ENCODE peak calls at places on chromosomes 7 and 10, in four cellular contexts. E, S, H and V are unnamed samples.

GRCh38 chr7:40156988-40157387 is 22.2 kb downstream of the SUGCT start:
- DNase-seq in H (no peak), S (no peak), E (no peak), V (no peak)

GRCh38 chr10:123666318-123667291 is at the start of gene GPR26:
- DNase-seq in H (no peak), S (no peak), E (no peak), V (no peak)

GRCh38 chr10:14782691-14783363 is 8.1 kb upstream of the FAM107B start:
- DNase-seq in S (peak; percentile 37), E (no peak), H (peak; percentile 45), V (no peak)

GRCh38 chr10:32795598-32796183 is 162.3 kb downstream of the ITGB1 start:
- DNase-seq in E (no peak), S (peak; percentile 57), H (peak; percentile 56), V (no peak)

GRCh38 chr10:21184216-21184615 is 287.1 kb upstream of the NEBL start:
- DNase-seq in S (peak; percentile 62), E (no peak), H (peak; percentile 77), V (no peak)

GRCh38 chr7:138892016-138892630 is 89.1 kb downstream of the KIAA1549 start:
- DNase-seq in H (no peak), S (no peak), E (no peak), V (no peak)

GRCh38 chr7:55130554-55131198 is 111.9 kb downstream of the EGFR start:
- DNase-seq in E (no peak), H (peak; percentile 94), S (peak; percentile 73), V (no peak)

GRCh38 chr7:24318326-24318725 is 34.3 kb downstream of the NPY start:
- DNase-seq in S (peak; percentile 7), H (peak; percentile 4), E (no peak), V (no peak)

GRCh38 chr7:2873146-2873545 is 29.0 kb upstream of the GNA12 start:
- DNase-seq in E (no peak), S (peak; percentile 13), H (no peak), V (no peak)

GRCh38 chr7:28355553-28356319 is 56.6 kb upstream of the CREB5 start:
- DNase-seq in E (no peak), H (no peak), S (no peak), V (no peak)

GRCh38 chr7:27166475-27167169 is 1.3 kb upstream of the HOXA9 start:
- DNase-seq in H (no peak), S (no peak), E (no peak), V (no peak)

GRCh38 chr10:4763960-4764428 is 62.0 kb upstream of the AKR1E2 start:
- DNase-seq in E (peak; percentile 77), S (peak; percentile 73), H (peak; percentile 87), V (no peak)

GRCh38 chr7:121079425-121080169 is 91.1 kb downstream of the CPED1 start:
- DNase-seq in H (peak; percentile 62), S (peak; percentile 53), E (no peak), V (no peak)

GRCh38 chr7:46512901-46513431 is 591.9 kb upstream of the IGFBP3 start:
- DNase-seq in S (peak; percentile 14), E (no peak), H (no peak), V (no peak)

GRCh38 chr10:58475322-58476277 is 37.1 kb upstream of the BICC1 start:
- DNase-seq in E (no peak), S (peak; percentile 84), H (peak; percentile 85), V (no peak)

GRCh38 chr7:77331938-77332695 is 84.0 kb downstream of the GSAP start:
- DNase-seq in E (peak; percentile 77), H (peak; percentile 94), S (peak; percentile 95), V (peak; percentile 58)

GRCh38 chr7:71746004-71746403 is 614.1 kb downstream of the GALNT17 start:
- DNase-seq in H (no peak), S (no peak), E (no peak), V (no peak)

DNA sequence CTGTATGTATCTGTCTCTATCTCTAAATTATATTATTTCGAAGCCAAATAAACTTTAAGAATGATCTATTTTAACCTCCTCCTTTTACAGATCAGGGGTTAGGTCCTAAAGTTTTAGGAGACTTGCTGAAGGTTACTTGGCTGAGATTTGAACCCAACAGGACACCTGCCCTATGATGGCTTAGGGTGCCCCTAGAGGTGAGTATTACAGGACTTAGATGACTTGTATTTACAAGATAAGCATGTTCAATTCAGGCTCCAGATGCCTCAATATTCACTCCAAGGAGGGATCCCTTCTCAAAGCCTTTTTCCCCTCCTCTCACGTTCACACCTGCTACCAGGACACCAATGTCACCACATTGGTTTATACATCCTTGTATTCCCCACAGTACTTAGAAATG is 872.4 kb upstream of the AUTS2 start:
- DNase-seq in S (no peak), E (no peak), H (no peak), V (no peak)
- TF ChIP-seq CTCF in S (no peak), E (no peak), H (no peak), V (no peak)

GRCh38 chr10:17229967-17230682 is 2.1 kb downstream of the VIM start:
- DNase-seq in E (no peak), H (peak; percentile 75), S (peak; percentile 80), V (peak; percentile 82)
- TF ChIP-seq CTCF in E (no peak), H (no peak), S (no peak), V (no peak)

DNA sequence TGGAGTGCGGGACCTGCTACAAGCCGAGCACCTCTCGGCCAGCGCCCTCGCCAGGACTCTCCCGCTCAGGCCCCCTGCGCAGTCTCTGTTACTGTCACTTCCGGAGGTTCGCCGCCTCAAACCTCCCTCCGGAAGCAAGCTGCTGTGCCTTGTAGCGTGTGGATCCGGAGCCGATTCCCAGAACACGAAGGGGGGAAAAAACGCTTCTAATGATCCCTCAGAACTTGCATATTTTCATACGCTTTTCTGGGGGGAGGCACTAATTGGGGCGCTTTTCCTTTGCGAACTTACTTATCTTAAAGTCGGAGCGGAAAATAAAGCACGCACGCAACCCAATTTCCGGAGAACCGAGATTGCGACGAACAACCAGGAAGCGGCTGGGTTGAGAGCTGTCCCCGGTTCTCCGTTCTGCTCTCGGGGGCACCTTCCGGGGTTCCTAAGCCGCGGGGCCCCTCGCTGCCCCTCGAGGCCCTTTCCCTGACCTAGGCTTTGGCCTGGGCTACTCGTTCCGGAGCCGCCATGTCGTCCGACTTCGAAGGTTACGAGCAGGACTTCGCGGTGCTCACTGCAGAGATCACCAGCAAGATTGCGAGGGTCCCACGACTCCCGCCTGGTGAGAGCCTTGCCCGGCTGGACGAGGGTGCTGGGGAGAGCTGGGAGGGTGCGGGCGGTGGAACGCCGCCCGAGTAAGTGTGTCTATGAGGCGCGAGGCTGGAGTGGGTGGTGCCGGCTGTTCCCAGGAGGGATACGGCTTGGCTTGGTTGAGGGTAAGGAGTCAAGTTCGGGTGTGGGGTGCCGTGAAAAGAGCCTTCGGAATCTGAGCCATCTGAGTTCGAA is at the start of the genes VTI1A and ZDHHC6:
- DNase-seq in H (peak; percentile 87), E (peak; percentile 46), S (peak; percentile 86), V (peak; percentile 85)
- TF ChIP-seq CTCF in H (peak; percentile 34), E (peak; percentile 29), S (peak; percentile 25), V (no peak)

GRCh38 chr7:124171068-124171467 is 138.2 kb upstream of the TMEM229A start:
- DNase-seq in S (peak; percentile 11), H (peak; percentile 14), E (no peak), V (no peak)
- TF ChIP-seq CTCF in S (peak; percentile 11), H (no peak), E (no peak), V (no peak)